ENCODE peak calls at places on chromosomes 12 and 14, in six cellular contexts. J is foreskin fibroblast; V is central memory CD4-positive, alpha-beta T cell; N is sciatic nerve; U is nucleus accumbens; W is KG1. Q is an unnamed sample.

GRCh38 chr12:65509953-65510352 is 231.5 kb downstream of the MSRB3 start:
- DNase-seq in W (no peak), N (no peak), J (no peak), U (no peak), V (no peak), Q (no peak)

GRCh38 chr14:94936901-94937321 is 167.0 kb upstream of the GSC start:
- DNase-seq in W (no peak), V (no peak), J (no peak), U (peak), N (peak), Q (no peak)

GRCh38 chr14:89507926-89508460 is 91.0 kb upstream of the FOXN3 start:
- DNase-seq in W (no peak), N (no peak), J (peak), V (no peak), U (no peak), Q (peak)

GRCh38 chr12:50297027-50297426 is 13.7 kb upstream of the LIMA1 start:
- DNase-seq in U (no peak), J (no peak), W (no peak), N (no peak), V (no peak), Q (no peak)

GRCh38 chr14:95211721-95212504 is 54.6 kb upstream of the DICER1 start:
- DNase-seq in W (no peak), N (no peak), V (no peak), J (no peak), U (no peak), Q (no peak)

GRCh38 chr14:79842270-79842669 is 369.0 kb downstream of the DIO2 start:
- DNase-seq in V (no peak), N (no peak), U (no peak), J (peak), W (no peak), Q (peak)

GRCh38 chr14:63632932-63633514 is 8.6 kb downstream of the WDR89 start:
- DNase-seq in J (peak), N (no peak), W (no peak), U (no peak), V (peak), Q (no peak)

GRCh38 chr14:75242546-75243273 is 35.9 kb upstream of the FOS start:
- DNase-seq in N (no peak), U (peak), W (no peak), V (no peak), J (peak), Q (peak)

GRCh38 chr14:55730602-55731001 is 150.6 kb downstream of the KTN1 start:
- DNase-seq in N (no peak), W (no peak), J (no peak), U (no peak), V (no peak), Q (no peak)

GRCh38 chr12:21659383-21659782 is 1.7 kb upstream of the LDHB start:
- DNase-seq in U (no peak), N (no peak), J (no peak), W (no peak), V (no peak), Q (no peak)

GRCh38 chr14:77579760-77580159 is 36.7 kb downstream of the SPTLC2 start:
- DNase-seq in U (no peak), W (no peak), V (no peak), J (no peak), N (no peak), Q (no peak)

GRCh38 chr12:1619599-1619998 is 9.4 kb upstream of the WNT5B start:
- DNase-seq in J (no peak), W (no peak), V (no peak), U (peak), N (no peak), Q (no peak)

GRCh38 chr14:104244221-104245011 is 106.0 kb downstream of the KIF26A start:
- DNase-seq in W (no peak), J (no peak), U (no peak), V (no peak), N (no peak), Q (no peak)

GRCh38 chr12:120855823-120856589 is 48.2 kb downstream of the SPPL3 start:
- DNase-seq in W (no peak), N (no peak), J (no peak), U (no peak), V (no peak), Q (no peak)

GRCh38 chr12:84973026-84973425 is 60.4 kb upstream of the SLC6A15 start:
- DNase-seq in U (no peak), N (no peak), J (peak), W (no peak), V (no peak), Q (no peak)

GRCh38 chr12:5000204-5000603 is 43.5 kb upstream of the KCNA5 start:
- DNase-seq in N (no peak), W (no peak), U (no peak), V (no peak), J (no peak), Q (no peak)

GRCh38 chr12:8913702-8914032 is 642 bp upstream of the PHC1 start:
- DNase-seq in W (no peak), V (no peak), U (no peak), J (no peak), N (no peak), Q (no peak)

GRCh38 chr12:2581293-2582045 is 213.3 kb upstream of the FKBP4 start:
- DNase-seq in V (no peak), N (no peak), W (no peak), U (no peak), J (no peak), Q (no peak)

GRCh38 chr12:115383668-115384067 is 699.7 kb upstream of the TBX3 start:
- DNase-seq in V (no peak), J (no peak), W (no peak), N (no peak), U (no peak), Q (peak)

GRCh38 chr12:46402861-46403731 is 30.5 kb upstream of the SLC38A2 start:
- DNase-seq in W (no peak), N (no peak), V (no peak), J (peak), U (no peak), Q (no peak)

GRCh38 chr14:60485600-60486251 is at the start of gene C14orf39:
- DNase-seq in J (peak), V (no peak), W (no peak), U (no peak), N (peak), Q (no peak)

GRCh38 chr12:80939231-80939950 is 1.7 kb upstream of the LIN7A start:
- DNase-seq in J (peak), V (no peak), W (no peak), U (no peak), N (no peak), Q (no peak)

GRCh38 chr14:78029471-78030372 is 140.5 kb upstream of the NRXN3 start:
- DNase-seq in V (no peak), N (no peak), U (peak), J (no peak), W (no peak), Q (no peak)

GRCh38 chr14:97916100-97916499 is 1118.9 kb downstream of the VRK1 start:
- DNase-seq in N (no peak), V (no peak), U (no peak), W (no peak), J (no peak), Q (no peak)

GRCh38 chr12:109763201-109763841 is 49.7 kb downstream of the FAM222A start:
- DNase-seq in J (peak), N (peak), V (no peak), W (no peak), U (no peak), Q (peak)

GRCh38 chr12:124503305-124503704 is 64.1 kb downstream of the NCOR2 start:
- DNase-seq in N (no peak), U (no peak), V (no peak), J (no peak), W (no peak), Q (no peak)

GRCh38 chr14:22570132-22570949 is 18.7 kb downstream of the DAD1 start:
- DNase-seq in W (peak), V (peak), N (peak), J (peak), U (peak), Q (peak)

GRCh38 chr14:36279306-36280244 is 40.9 kb downstream of the MBIP start:
- DNase-seq in V (no peak), J (no peak), U (no peak), W (no peak), N (no peak), Q (peak)

GRCh38 chr14:38070213-38070612 is 137.5 kb upstream of the SSTR1 start:
- DNase-seq in J (no peak), N (no peak), U (no peak), V (no peak), W (no peak), Q (no peak)

GRCh38 chr12:93783827-93784226 is 106.7 kb downstream of the CRADD start:
- DNase-seq in W (no peak), U (peak), J (no peak), N (no peak), V (peak), Q (no peak)

GRCh38 chr12:126036348-126036747 is 971.1 kb downstream of the AACS start:
- DNase-seq in W (no peak), N (no peak), U (no peak), J (no peak), V (no peak), Q (no peak)

GRCh38 chr12:53532524-53533445 is 25.5 kb upstream of the NPFF start:
- DNase-seq in J (no peak), U (no peak), V (no peak), N (no peak), W (no peak), Q (no peak)

Q was measured in mammary epithelial cell.